ENCODE peak calls at places on chromosome 13, in ten cellular contexts. X is tibial artery, A is PC-3, F is pancreas, B is MM.1S, L is tibial nerve, Q is HCT116, S is colonic mucosa, O is neural progenitor cell, T is heart right ventricle. N is an unnamed sample.

GRCh38 chr13:28333204-28333900 is 161.6 kb downstream of the FLT1 start:
- DNase-seq in X (no peak), A (no peak), F (no peak), B (no peak), L (no peak), Q (no peak), S (no peak), O (no peak), T (no peak), N (no peak)

GRCh38 chr13:86974995-86975328 is 696.2 kb upstream of the SLITRK5 start:
- DNase-seq in X (no peak), A (no peak), F (no peak), B (no peak), L (no peak), Q (no peak), S (no peak), O (peak), T (no peak), N (no peak)

GRCh38 chr13:75165543-75166230 is 316.3 kb downstream of the TBC1D4 start:
- DNase-seq in X (no peak), A (no peak), F (no peak), B (no peak), L (no peak), Q (no peak), S (no peak), O (no peak), T (no peak), N (no peak)

GRCh38 chr13:113034451-113035208 is 65.6 kb downstream of the MCF2L start:
- DNase-seq in X (no peak), A (peak), F (peak), B (no peak), L (peak), Q (no peak), S (peak), O (peak), T (peak), N (no peak)

GRCh38 chr13:73956101-73956500 is 178.1 kb downstream of the KLF12 start:
- DNase-seq in X (no peak), A (no peak), F (no peak), B (no peak), L (no peak), Q (no peak), S (no peak), O (no peak), T (no peak), N (no peak)

GRCh38 chr13:32264407-32264806 is 50.8 kb downstream of the ZAR1L start:
- DNase-seq in X (peak), A (peak), F (no peak), B (no peak), L (peak), Q (no peak), S (no peak), O (no peak), T (peak), N (no peak)

GRCh38 chr13:105135852-105136251 is 1399.6 kb downstream of the EFNB2 start:
- DNase-seq in X (no peak), A (no peak), F (no peak), B (no peak), L (no peak), Q (no peak), S (no peak), O (no peak), T (no peak), N (no peak)

GRCh38 chr13:26436914-26437313 is 120.6 kb upstream of the WASF3 start:
- DNase-seq in X (no peak), A (no peak), F (no peak), B (no peak), L (no peak), Q (no peak), S (no peak), O (no peak), T (no peak), N (no peak)

GRCh38 chr13:44403720-44404063 is 30.1 kb downstream of the SERP2 start:
- DNase-seq in X (no peak), A (no peak), F (no peak), B (no peak), L (no peak), Q (no peak), S (no peak), O (no peak), T (no peak), N (no peak)

GRCh38 chr13:111337206-111337605 is 16.8 kb downstream of the TEX29 start:
- DNase-seq in X (no peak), A (peak), F (no peak), B (no peak), L (no peak), Q (no peak), S (no peak), O (no peak), T (no peak), N (no peak)

GRCh38 chr13:29569253-29570057 is 26.0 kb downstream of the SLC7A1 start:
- DNase-seq in X (no peak), A (no peak), F (peak), B (no peak), L (no peak), Q (no peak), S (peak), O (no peak), T (no peak), N (no peak)

GRCh38 chr13:78028960-78029359 is 110.3 kb upstream of the EDNRB start:
- DNase-seq in X (no peak), A (no peak), F (no peak), B (no peak), L (no peak), Q (no peak), S (no peak), O (no peak), T (no peak), N (no peak)

GRCh38 chr13:74067818-74068217 is 66.4 kb downstream of the KLF12 start:
- DNase-seq in X (no peak), A (peak), F (no peak), B (no peak), L (no peak), Q (no peak), S (no peak), O (no peak), T (no peak), N (no peak)

GRCh38 chr13:110307697-110308376 is 753 bp downstream of the COL4A2 start:
- DNase-seq in X (peak), A (no peak), F (no peak), B (no peak), L (no peak), Q (no peak), S (no peak), O (peak), T (peak), N (no peak)

GRCh38 chr13:111917086-111917485 is 149.9 kb upstream of the SOX1 start:
- DNase-seq in X (no peak), A (no peak), F (no peak), B (no peak), L (no peak), Q (no peak), S (no peak), O (no peak), T (no peak), N (peak)

GRCh38 chr13:50101590-50101989 is 86.3 kb downstream of the KCNRG start:
- DNase-seq in X (no peak), A (no peak), F (no peak), B (no peak), L (no peak), Q (no peak), S (no peak), O (no peak), T (no peak), N (no peak)

GRCh38 chr13:50104493-50104892 is 89.2 kb downstream of the KCNRG start:
- DNase-seq in X (no peak), A (peak), F (no peak), B (no peak), L (no peak), Q (no peak), S (no peak), O (no peak), T (no peak), N (no peak)

GRCh38 chr13:50106559-50106958 is 91.3 kb downstream of the KCNRG start:
- DNase-seq in X (no peak), A (no peak), F (no peak), B (peak), L (no peak), Q (no peak), S (no peak), O (no peak), T (no peak), N (no peak)

DNA sequence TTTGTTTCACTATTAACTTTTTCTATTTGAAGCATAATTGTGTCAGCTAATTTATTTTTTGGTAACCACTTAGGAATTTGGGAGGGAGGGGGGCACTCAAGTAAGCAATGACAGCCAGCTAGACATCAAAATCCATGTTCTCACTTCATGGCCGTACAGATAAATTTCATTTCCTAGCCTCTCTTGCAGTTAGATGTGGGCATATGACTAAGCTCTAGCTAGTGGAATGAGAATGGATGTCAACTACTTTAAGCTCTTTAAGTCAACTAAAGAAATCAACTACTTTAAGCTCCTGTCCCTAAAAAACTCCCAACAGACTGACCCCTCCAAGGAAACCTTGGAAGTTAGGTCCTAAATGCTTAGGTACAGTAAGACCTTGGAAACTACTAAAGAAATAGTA is 92.0 kb downstream of the KCNRG start:
- DNase-seq in X (no peak), A (no peak), F (no peak), B (no peak), L (no peak), Q (no peak), S (no peak), O (no peak), T (no peak), N (no peak)
- H3K27ac ChIP-seq in X (no peak), A (no peak), F (peak), B (peak), L (peak), Q (no peak), S (no peak), O (no peak), T (no peak), N (no peak)

GRCh38 chr13:22964245-22964966 is 216.4 kb upstream of the SGCG start:
- DNase-seq in X (peak), A (no peak), F (no peak), B (no peak), L (no peak), Q (no peak), S (no peak), O (no peak), T (no peak), N (no peak)
- TF ChIP-seq CTCF in X (no peak), A (no peak), F (no peak), B (no peak), L (no peak), Q (no peak), S (no peak), O (no peak), T (no peak), N (no peak)

GRCh38 chr13:76792680-76793334 is 93.4 kb downstream of the KCTD12 start:
- DNase-seq in X (no peak), A (peak), F (no peak), B (no peak), L (peak), Q (no peak), S (peak), O (no peak), T (no peak), N (no peak)
- H3K4me3 ChIP-seq in X (no peak), A (no peak), F (no peak), B (no peak), L (no peak), Q (no peak), S (no peak), O (no peak), T (no peak), N (no peak)

DNA sequence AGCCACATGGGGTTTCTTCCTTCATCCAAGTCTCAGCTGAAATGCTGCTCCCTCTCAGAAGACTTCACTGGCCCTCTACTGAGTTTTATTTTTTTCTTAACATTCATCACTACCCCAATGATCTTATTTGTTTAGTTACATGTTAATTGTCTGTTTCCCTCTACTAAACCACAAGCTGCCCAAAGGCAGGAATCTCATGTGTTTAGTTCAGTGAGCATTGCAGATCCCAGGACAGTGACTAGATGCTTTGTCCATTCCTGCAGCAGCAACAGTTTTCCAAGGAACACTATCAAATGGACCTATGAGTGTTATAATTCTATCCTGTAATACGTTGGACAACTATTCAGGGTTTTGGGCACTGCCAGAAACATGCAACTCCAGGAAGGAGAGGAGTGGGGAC is 93.1 kb downstream of the RNASEH2B start:
- DNase-seq in X (no peak), A (no peak), F (no peak), B (no peak), L (no peak), Q (no peak), S (no peak), O (no peak), T (no peak), N (no peak)
- H3K27ac ChIP-seq in X (no peak), A (no peak), F (no peak), B (no peak), L (no peak), Q (no peak), S (no peak), O (no peak), T (no peak), N (no peak)

DNA sequence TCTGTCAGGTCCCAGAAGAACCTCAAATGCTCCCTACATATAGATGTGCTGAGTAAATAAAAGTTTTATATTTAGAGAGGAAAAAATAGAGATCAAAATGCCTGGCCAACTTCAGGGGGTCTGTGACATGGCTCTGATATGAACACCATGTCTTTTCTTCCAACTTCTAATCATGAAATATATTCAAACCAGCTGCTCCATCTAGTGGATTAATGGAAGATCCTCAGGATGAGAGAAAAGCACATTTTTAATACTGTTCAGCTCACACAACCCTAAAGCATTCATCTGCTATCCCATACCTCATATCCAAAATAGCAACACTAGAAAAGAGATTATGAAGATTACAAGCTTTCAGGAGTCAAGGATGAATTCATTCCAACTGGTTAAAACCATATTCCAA is 56.0 kb upstream of the DOCK9 start:
- DNase-seq in X (no peak), A (peak), F (no peak), B (no peak), L (no peak), Q (no peak), S (no peak), O (peak), T (no peak), N (no peak)
- TF ChIP-seq CTCF in X (peak), A (peak), F (no peak), B (peak), L (peak), Q (peak), S (peak), O (peak), T (peak), N (peak)

GRCh38 chr13:66860868-66861447 is 369.2 kb downstream of the PCDH9 start:
- DNase-seq in X (no peak), A (no peak), F (no peak), B (no peak), L (no peak), Q (no peak), S (no peak), O (no peak), T (no peak), N (no peak)

GRCh38 chr13:66859934-66860867 is 369.9 kb downstream of the PCDH9 start:
- DNase-seq in X (no peak), A (no peak), F (no peak), B (no peak), L (no peak), Q (no peak), S (no peak), O (no peak), T (no peak), N (no peak)

GRCh38 chr13:66859078-66859477 is 371.1 kb downstream of the PCDH9 start:
- DNase-seq in X (no peak), A (no peak), F (no peak), B (peak), L (no peak), Q (no peak), S (no peak), O (no peak), T (no peak), N (no peak)

GRCh38 chr13:66855110-66855509 is 375.0 kb downstream of the PCDH9 start:
- DNase-seq in X (no peak), A (no peak), F (no peak), B (no peak), L (no peak), Q (no peak), S (no peak), O (no peak), T (no peak), N (no peak)

GRCh38 chr13:66858163-66858562 is 372.0 kb downstream of the PCDH9 start:
- DNase-seq in X (no peak), A (no peak), F (no peak), B (no peak), L (no peak), Q (no peak), S (no peak), O (no peak), T (no peak), N (no peak)
- H3K4me3 ChIP-seq in X (no peak), A (no peak), F (no peak), B (no peak), L (no peak), Q (no peak), S (no peak), O (no peak), T (no peak), N (no peak)

GRCh38 chr13:24050796-24051715 is 109.5 kb upstream of the SPATA13 start:
- DNase-seq in X (no peak), A (peak), F (no peak), B (no peak), L (no peak), Q (no peak), S (no peak), O (no peak), T (no peak), N (no peak)
- H3K27ac ChIP-seq in X (peak), A (peak), F (peak), B (no peak), L (peak), Q (no peak), S (peak), O (no peak), T (no peak), N (no peak)

DNA sequence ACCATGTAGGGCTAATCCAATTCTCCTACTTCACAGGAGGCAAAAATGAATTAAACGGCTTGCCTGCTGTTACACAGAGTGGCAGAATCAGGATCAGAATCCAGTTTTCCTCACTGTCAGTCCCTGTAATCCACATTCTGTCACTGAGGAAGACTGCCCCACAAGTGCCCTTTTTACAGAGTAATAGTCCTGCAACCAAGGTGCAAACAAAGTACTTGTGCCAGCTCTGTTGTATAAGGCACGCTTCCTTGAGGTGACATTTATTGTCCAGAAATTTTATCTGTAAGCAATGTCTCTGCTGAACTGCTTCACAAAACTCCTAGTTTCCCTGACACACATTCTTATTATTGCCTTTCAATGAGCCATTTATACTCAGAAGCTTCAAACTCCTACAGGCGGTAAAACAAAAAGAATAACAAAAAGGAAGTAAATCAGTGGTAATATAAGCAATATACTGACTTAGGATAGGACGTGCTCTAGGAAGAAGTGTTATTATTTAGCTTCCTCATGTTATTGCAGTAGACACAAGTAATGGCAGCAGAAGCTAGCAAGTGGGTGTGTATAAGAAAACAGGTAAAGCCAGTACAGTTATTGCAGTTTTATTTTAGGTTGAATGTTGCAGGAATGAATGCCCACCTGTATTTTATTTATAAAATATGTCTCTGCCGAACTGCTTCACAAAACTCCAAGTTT is 28.8 kb downstream of the SPRY2 start:
- DNase-seq in X (no peak), A (no peak), F (no peak), B (no peak), L (no peak), Q (no peak), S (no peak), O (no peak), T (no peak), N (no peak)
- TF ChIP-seq CTCF in X (no peak), A (no peak), F (no peak), B (no peak), L (no peak), Q (no peak), S (no peak), O (no peak), T (no peak), N (no peak)

GRCh38 chr13:23902975-23903905 is 5.9 kb upstream of the C1QTNF9B start:
- DNase-seq in X (no peak), A (no peak), F (no peak), B (no peak), L (no peak), Q (no peak), S (no peak), O (peak), T (peak), N (peak)
- H3K4me3 ChIP-seq in X (no peak), A (no peak), F (peak), B (no peak), L (no peak), Q (no peak), S (no peak), O (peak), T (peak), N (peak)

GRCh38 chr13:106372199-106373160 is 163.0 kb downstream of the EFNB2 start:
- DNase-seq in X (no peak), A (no peak), F (no peak), B (no peak), L (no peak), Q (no peak), S (no peak), O (no peak), T (no peak), N (no peak)

GRCh38 chr13:106374631-106375030 is 160.8 kb downstream of the EFNB2 start:
- DNase-seq in X (no peak), A (no peak), F (no peak), B (no peak), L (no peak), Q (no peak), S (no peak), O (no peak), T (no peak), N (no peak)

GRCh38 chr13:106373304-106373988 is 162.0 kb downstream of the EFNB2 start:
- DNase-seq in X (no peak), A (no peak), F (no peak), B (no peak), L (no peak), Q (no peak), S (no peak), O (no peak), T (no peak), N (no peak)

GRCh38 chr13:106375085-106375484 is 160.4 kb downstream of the EFNB2 start:
- DNase-seq in X (no peak), A (no peak), F (no peak), B (no peak), L (no peak), Q (no peak), S (no peak), O (no peak), T (no peak), N (no peak)

DNA sequence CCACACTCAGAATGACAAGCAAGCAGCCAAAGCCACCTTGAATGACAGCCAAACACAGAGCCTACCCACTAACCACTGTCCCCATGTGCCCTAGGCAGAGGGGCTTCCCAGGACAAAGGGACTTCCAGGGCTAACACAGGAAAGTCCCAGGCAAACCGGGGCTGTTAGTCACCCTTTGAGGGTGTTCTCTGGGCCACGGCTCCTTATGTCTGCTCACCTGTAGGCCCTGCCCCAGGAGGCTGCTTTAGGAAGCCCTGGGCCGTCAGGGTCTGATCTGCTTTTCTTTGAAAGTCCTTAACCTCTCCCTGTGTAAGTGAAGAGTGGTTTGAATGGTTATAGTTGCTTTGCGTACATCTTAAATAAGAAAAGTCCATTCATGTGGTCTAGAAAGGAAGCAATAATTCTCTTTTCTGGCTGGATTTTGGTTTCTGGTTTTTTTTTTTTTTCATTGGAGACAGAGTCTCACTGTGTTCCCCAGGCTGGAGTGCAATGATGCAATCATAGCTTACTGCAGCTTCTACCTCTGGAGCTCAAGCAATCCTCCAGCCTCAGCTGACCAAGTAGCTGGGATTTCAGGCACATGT is 161.4 kb downstream of the EFNB2 start:
- DNase-seq in X (no peak), A (no peak), F (no peak), B (no peak), L (no peak), Q (no peak), S (no peak), O (no peak), T (no peak), N (no peak)
- H3K27ac ChIP-seq in X (peak), A (no peak), F (no peak), B (no peak), L (no peak), Q (no peak), S (no peak), O (no peak), T (no peak), N (peak)